ENCODE peak calls at places on chromosomes 13 and 19, in six cellular contexts. G, A, P, R, W and L are unnamed samples.

GRCh38 chr19:2923510-2923909 is 21.3 kb downstream of the ZNF77 start:
- DNase-seq in G (no peak), A (no peak), P (no peak), R (no peak), W (no peak), L (no peak)

GRCh38 chr13:59458908-59459579 is 704.7 kb downstream of the DIAPH3 start:
- DNase-seq in G (no peak), A (peak; percentile 20), P (peak; percentile 17), R (no peak), W (no peak), L (no peak)

GRCh38 chr19:34298891-34299510 is 44.6 kb downstream of the GARRE1 start:
- DNase-seq in G (no peak), A (no peak), P (no peak), R (no peak), W (no peak), L (no peak)

GRCh38 chr13:75881109-75881775 is 245.1 kb downstream of the LMO7 start:
- DNase-seq in G (no peak), A (no peak), P (no peak), R (no peak), W (no peak), L (no peak)

GRCh38 chr13:46345866-46346265 is 41.2 kb downstream of the RUBCNL start:
- DNase-seq in G (no peak), A (no peak), P (no peak), R (no peak), W (no peak), L (no peak)

GRCh38 chr19:7790416-7790815 is 27.4 kb downstream of the CLEC4M start:
- DNase-seq in G (no peak), A (no peak), P (no peak), R (no peak), W (no peak), L (no peak)

GRCh38 chr19:1534972-1535371 is 11.1 kb downstream of the PLK5 start:
- DNase-seq in G (no peak), A (no peak), P (no peak), R (no peak), W (no peak), L (no peak)

GRCh38 chr19:40374084-40374483 is 15.9 kb downstream of the HIPK4 start:
- DNase-seq in G (no peak), A (no peak), P (no peak), R (no peak), W (no peak), L (no peak)

GRCh38 chr13:95950103-95950502 is 103.1 kb downstream of the UGGT2 start:
- DNase-seq in G (no peak), A (no peak), P (no peak), R (no peak), W (no peak), L (no peak)

GRCh38 chr19:6471076-6471475 is 7.0 kb downstream of the CRB3 start:
- DNase-seq in G (peak; percentile 76), A (no peak), P (peak; percentile 23), R (no peak), W (no peak), L (no peak)

GRCh38 chr13:67308004-67308772 is 78.1 kb upstream of the PCDH9 start:
- DNase-seq in G (no peak), A (no peak), P (no peak), R (no peak), W (no peak), L (no peak)

GRCh38 chr13:51223284-51224270 is 1.4 kb downstream of the FAM124A start:
- DNase-seq in G (peak; percentile 73), A (peak; percentile 27), P (peak; percentile 74), R (no peak), W (no peak), L (no peak)

GRCh38 chr13:33800646-33801186 is 17.2 kb upstream of the RFC3 start:
- DNase-seq in G (no peak), A (no peak), P (no peak), R (no peak), W (no peak), L (no peak)

GRCh38 chr13:19766637-19767036 is 16.1 kb downstream of the PSPC1 start:
- DNase-seq in G (peak; percentile 55), A (no peak), P (peak; percentile 68), R (no peak), W (no peak), L (no peak)

GRCh38 chr13:62710766-62711165 is 1295.1 kb upstream of the PCDH20 start:
- DNase-seq in G (no peak), A (no peak), P (no peak), R (no peak), W (no peak), L (no peak)

GRCh38 chr13:28325022-28325421 is 169.9 kb downstream of the FLT1 start:
- DNase-seq in G (no peak), A (no peak), P (no peak), R (no peak), W (no peak), L (no peak)

GRCh38 chr19:14772995-14773394 is 5.4 kb downstream of the ADGRE2 start:
- DNase-seq in G (no peak), A (no peak), P (no peak), R (no peak), W (no peak), L (no peak)

GRCh38 chr13:24328145-24328544 is 18.8 kb downstream of the C1QTNF9 start:
- DNase-seq in G (no peak), A (no peak), P (no peak), R (no peak), W (no peak), L (no peak)

GRCh38 chr13:100273138-100273537 is 184.2 kb downstream of the PCCA start:
- DNase-seq in G (no peak), A (no peak), P (no peak), R (no peak), W (no peak), L (no peak)
- TF ChIP-seq CTCF in G (no peak), A (no peak), P (no peak), R (no peak), W (no peak), L (no peak)

GRCh38 chr13:89925107-89925506 is 1422.4 kb upstream of the MIR17HG start:
- DNase-seq in G (peak; percentile 66), A (no peak), P (peak; percentile 57), R (no peak), W (no peak), L (no peak)
- TF ChIP-seq CTCF in G (peak; percentile 84), A (no peak), P (peak; percentile 71), R (peak; percentile 63), W (no peak), L (peak; percentile 48)

GRCh38 chr13:97005631-97006262 is 11.5 kb upstream of the OXGR1 start:
- DNase-seq in G (no peak), A (no peak), P (no peak), R (no peak), W (no peak), L (no peak)
- TF ChIP-seq CTCF in G (no peak), A (no peak), P (no peak), R (no peak), W (no peak), L (no peak)

DNA sequence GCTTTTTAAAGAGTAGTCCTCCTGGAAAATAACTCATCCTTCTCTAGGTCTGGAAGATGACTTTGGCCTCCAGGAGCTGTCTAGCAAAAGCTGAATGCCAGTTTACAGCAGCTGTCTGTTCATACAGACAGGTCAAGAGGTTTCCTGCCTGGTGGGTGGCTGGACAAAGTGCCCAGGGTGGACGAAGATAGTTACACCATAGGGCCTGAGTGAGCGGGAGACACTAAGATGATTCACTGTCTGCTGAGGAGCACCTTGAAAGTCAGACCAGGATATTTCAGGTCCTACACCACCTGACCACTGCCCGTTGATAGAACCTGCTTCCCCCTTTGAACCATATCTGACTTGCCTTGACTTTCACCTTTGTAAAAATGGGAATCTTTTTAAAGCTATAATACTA is 49.2 kb upstream of the RCBTB2 start:
- DNase-seq in G (no peak), A (no peak), P (no peak), R (no peak), W (no peak), L (no peak)
- TF ChIP-seq CTCF in G (no peak), A (no peak), P (no peak), R (no peak), W (no peak), L (no peak)

GRCh38 chr13:85260896-85261295 is 538.3 kb downstream of the SLITRK6 start:
- DNase-seq in G (peak; percentile 67), A (no peak), P (no peak), R (no peak), W (no peak), L (no peak)
- TF ChIP-seq CTCF in G (no peak), A (no peak), P (no peak), R (no peak), W (no peak), L (no peak)